ENCODE peak calls at places on chromosome 20, in five cellular contexts. Z is HCT116, D is NB4, N is heart left ventricle, H is HepG2. J is an unnamed sample.

GRCh38 chr20:1935696-1936366 is 40.6 kb downstream of the SIRPA start:
- DNase-seq in Z (no peak), D (no peak), N (peak), H (no peak), J (no peak)

GRCh38 chr20:15927893-15928650 is 645.2 kb downstream of the KIF16B start:
- DNase-seq in Z (no peak), D (no peak), N (no peak), H (no peak), J (no peak)

GRCh38 chr20:60057866-60058807 is 99.9 kb downstream of the CDH26 start:
- DNase-seq in Z (no peak), D (peak), N (peak), H (no peak), J (peak)

GRCh38 chr20:32945710-32946221 is 58.5 kb downstream of the SUN5 start:
- DNase-seq in Z (peak), D (peak), N (no peak), H (peak), J (peak)

GRCh38 chr20:61565791-61566190 is 313.7 kb downstream of the CDH4 start:
- DNase-seq in Z (no peak), D (no peak), N (no peak), H (no peak), J (no peak)

GRCh38 chr20:45254867-45255266 is 503 bp upstream of the SLPI start:
- DNase-seq in Z (no peak), D (peak), N (no peak), H (peak), J (no peak)

GRCh38 chr20:33826270-33826897 is 15.2 kb downstream of the CHMP4B start:
- DNase-seq in Z (no peak), D (no peak), N (no peak), H (peak), J (peak)

GRCh38 chr20:59515013-59515905 is 89.1 kb upstream of the PHACTR3 start:
- DNase-seq in Z (peak), D (peak), N (peak), H (peak), J (peak)

GRCh38 chr20:8124639-8125038 is 7.4 kb upstream of the PLCB1 start:
- DNase-seq in Z (no peak), D (no peak), N (no peak), H (no peak), J (no peak)

GRCh38 chr20:57811373-57812020 is 101.7 kb upstream of the PMEPA1 start:
- DNase-seq in Z (no peak), D (no peak), N (no peak), H (no peak), J (no peak)

GRCh38 chr20:54680872-54681297 is 205.5 kb downstream of the DOK5 start:
- DNase-seq in Z (peak), D (peak), N (no peak), H (peak), J (peak)

GRCh38 chr20:2626853-2627541 is 25.4 kb upstream of the NOP56 start:
- DNase-seq in Z (peak), D (no peak), N (no peak), H (peak), J (no peak)

GRCh38 chr20:12566596-12566995 is 442.2 kb upstream of the SPTLC3 start:
- DNase-seq in Z (no peak), D (no peak), N (no peak), H (no peak), J (no peak)

GRCh38 chr20:59835057-59835447 is 98.4 kb downstream of the SYCP2 start:
- DNase-seq in Z (no peak), D (no peak), N (no peak), H (no peak), J (no peak)

GRCh38 chr20:20435453-20435852 is 67.5 kb downstream of the INSM1 start:
- DNase-seq in Z (no peak), D (no peak), N (no peak), H (no peak), J (no peak)

GRCh38 chr20:22775671-22776139 is 191.3 kb upstream of the FOXA2 start:
- DNase-seq in Z (peak), D (no peak), N (no peak), H (peak), J (no peak)

GRCh38 chr20:61780066-61780465 is 285.6 kb downstream of the TAF4 start:
- DNase-seq in Z (no peak), D (no peak), N (no peak), H (no peak), J (no peak)

GRCh38 chr20:61731363-61732181 is 334.1 kb downstream of the TAF4 start:
- DNase-seq in Z (no peak), D (peak), N (peak), H (no peak), J (no peak)

GRCh38 chr20:41645372-41645771 is 27.2 kb upstream of the CHD6 start:
- DNase-seq in Z (no peak), D (no peak), N (no peak), H (no peak), J (no peak)

DNA sequence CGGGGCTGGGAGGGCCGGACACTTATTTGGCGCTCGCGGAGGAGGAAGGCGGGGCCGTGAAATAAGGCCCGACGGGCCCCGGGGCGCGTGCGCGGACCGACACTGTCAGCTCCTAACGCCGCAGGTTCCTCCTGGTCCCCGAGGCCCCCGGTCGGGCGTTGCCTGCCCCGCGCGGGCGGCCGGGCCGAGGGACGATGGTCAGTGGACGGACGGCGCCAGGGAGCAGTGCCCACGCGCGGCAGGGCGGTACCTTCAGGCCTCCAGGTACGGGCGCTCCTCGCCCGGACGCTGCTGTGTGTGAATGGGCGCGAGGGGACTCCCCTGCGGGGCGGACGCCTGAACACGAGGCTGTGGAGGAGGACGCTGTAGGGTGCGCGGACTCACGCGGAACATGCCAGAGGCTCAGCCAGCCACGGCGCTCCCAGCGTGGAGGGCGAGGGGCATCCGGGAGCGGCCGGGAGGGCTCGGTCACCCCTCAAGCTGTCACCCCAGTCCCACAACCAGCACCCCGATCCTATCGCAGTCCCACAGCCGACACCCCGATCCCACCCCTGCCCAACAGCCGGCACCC is 313 bp upstream of the GMEB2 start:
- DNase-seq in Z (peak), D (peak), N (peak), H (peak), J (peak)
- TF ChIP-seq POLR2A in Z (peak), D (peak), N (no peak), H (peak), J (peak)

DNA sequence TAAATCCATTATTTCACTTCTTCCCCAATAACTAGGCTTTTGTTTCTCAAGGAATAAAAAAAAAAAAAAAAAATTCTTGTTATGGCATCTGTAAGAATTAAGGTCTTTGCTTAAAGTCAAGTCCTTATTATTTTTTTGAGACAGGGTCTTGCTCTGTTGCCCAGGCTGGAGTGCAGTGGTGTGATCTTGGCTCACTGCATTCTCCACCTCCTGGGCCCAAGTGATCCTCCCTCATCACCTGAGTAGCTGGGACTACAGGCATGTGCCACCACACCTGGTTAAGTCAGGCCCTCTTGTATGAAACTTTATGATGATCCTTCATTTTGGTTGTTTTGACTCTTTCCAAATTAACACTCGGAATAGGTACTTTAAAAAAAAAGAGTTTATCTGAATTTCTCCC is 17.3 kb downstream of the DSTN start:
- DNase-seq in Z (no peak), D (no peak), N (no peak), H (no peak), J (no peak)
- TF ChIP-seq POLR2A in Z (no peak), D (no peak), N (no peak), H (no peak), J (no peak)

GRCh38 chr20:3795511-3796468 is at the start of gene CDC25B:
- DNase-seq in Z (peak), D (peak), N (peak), H (peak), J (peak)
- TF ChIP-seq POLR2A in Z (peak), D (peak), N (no peak), H (peak), J (peak)

DNA sequence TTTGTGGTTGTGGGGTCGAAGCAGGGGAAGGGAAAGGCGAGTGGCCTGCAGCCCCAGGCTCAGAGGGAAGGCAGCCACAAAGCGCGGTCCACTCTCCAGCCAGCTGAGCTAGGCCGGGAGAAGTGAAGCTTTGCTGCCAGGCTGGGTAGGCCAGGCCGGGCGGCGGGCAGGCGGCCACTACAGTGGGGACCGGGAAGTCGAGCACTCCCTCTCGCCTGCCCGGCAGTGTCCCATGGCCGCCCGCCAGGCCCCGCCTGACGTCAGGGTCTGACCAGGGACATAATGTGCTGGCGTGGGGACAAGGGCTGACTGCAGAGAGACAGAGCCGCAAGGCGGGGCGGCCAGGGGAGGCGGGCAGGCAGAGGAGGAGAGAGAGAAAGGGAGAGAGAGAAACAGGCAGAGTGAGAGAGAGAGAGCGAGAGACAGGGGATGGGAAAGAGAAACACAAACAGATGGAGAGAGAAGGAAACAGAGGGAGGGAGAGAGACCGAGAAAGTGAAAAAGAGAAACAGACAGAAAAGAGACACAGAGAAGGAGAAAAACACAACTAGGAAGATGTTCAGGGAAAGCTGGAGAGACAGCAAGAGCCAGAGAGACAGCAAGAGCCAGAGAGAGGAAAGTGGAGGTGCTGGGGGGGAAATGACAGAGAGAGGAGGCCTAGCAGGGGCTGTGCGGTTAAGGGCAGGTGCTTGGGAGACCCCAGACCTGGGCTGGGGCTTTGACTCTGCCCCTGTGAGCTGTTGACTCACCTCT is 94.5 kb upstream of the PTPN1 start:
- DNase-seq in Z (peak), D (no peak), N (peak), H (peak), J (no peak)
- TF ChIP-seq POLR2A in Z (no peak), D (no peak), N (no peak), H (peak), J (no peak)

DNA sequence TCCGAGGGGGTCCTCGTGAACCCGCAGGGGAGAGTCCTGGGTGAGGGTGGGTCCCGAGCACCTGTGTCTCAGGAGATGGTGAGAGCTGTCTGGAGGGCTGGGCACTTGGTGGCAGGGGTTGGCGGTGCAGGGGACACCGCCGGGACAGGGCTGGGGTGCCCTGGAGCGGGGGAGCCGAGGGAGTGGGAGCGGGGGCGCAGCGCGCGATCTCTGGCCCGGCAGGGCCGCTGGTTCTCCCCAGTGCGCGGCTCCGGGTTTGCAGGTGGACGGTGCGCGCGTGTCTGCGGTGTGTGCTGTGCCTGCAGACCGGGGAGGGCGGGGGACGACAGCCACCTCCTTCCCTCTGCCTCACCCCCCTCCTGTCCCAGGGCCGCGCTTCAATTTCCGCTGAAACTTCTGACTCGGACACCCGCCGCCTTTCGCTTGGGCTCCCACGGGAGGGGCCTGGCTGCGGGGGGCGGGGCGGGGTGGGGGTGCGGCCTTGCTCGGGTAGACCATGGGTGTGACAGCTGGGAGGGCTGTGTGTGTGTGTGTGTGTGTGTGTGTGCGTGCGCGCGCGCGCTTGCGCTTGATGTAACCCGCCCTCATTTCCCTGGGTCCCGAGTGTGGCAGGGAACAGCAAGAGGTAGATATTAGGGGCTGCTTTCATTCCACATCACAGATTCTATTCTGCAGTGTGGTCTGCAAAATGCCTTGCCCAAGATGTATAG is 1.2 kb downstream of the TRIB3 start:
- DNase-seq in Z (peak), D (peak), N (peak), H (peak), J (peak)
- TF ChIP-seq POLR2A in Z (no peak), D (peak), N (no peak), H (peak), J (peak)